ENCODE peak calls at places on chromosomes 6 and 20, in seven cellular contexts. B is EL; V is GM20000; O is small intestine; K is stimulated activated CD8-positive, alpha-beta memory T cell treated with anti-CD3 and anti-CD28 coated beads, Interleukin-15, amount 100 ng/mL, for 24 hours; Y is stimulated activated CD4-positive, alpha-beta T cell treated with anti-CD3 and anti-CD28 coated beads, Interleukin-4, amount 100 ng/mL, for 48 hours; X is anterior cingulate cortex. E is an unnamed sample.
A peak's percentile ranks its signal among the peaks of the same experiment; 100 is the strongest.

GRCh38 chr6:98835149-98836024 is 1.0 kb downstream of the POU3F2 start:
- DNase-seq in B (no peak), V (no peak), O (no peak), K (no peak), Y (no peak), X (no peak), E (no peak)

GRCh38 chr6:126063512-126064146 is 77.3 kb downstream of the TRMT11 start:
- DNase-seq in B (peak; percentile 23), V (no peak), O (no peak), K (no peak), Y (no peak), X (no peak), E (no peak)

GRCh38 chr6:20182926-20183521 is 29.2 kb downstream of the MBOAT1 start:
- DNase-seq in B (no peak), V (no peak), O (peak; percentile 94), K (no peak), Y (no peak), X (no peak), E (no peak)

GRCh38 chr20:24720957-24721356 is 228.1 kb upstream of the CST7 start:
- DNase-seq in B (no peak), V (no peak), O (no peak), K (no peak), Y (no peak), X (no peak), E (no peak)

GRCh38 chr6:146990284-146990683 is 213.9 kb upstream of the STXBP5 start:
- DNase-seq in B (peak; percentile 78), V (no peak), O (no peak), K (no peak), Y (no peak), X (no peak), E (no peak)

GRCh38 chr6:89494131-89494793 is 61.3 kb downstream of the ANKRD6 start:
- DNase-seq in B (no peak), V (peak; percentile 13), O (no peak), K (no peak), Y (no peak), X (no peak), E (peak; percentile 32)

GRCh38 chr6:84776392-84776791 is 12.0 kb upstream of the TBX18 start:
- DNase-seq in B (no peak), V (no peak), O (no peak), K (no peak), Y (no peak), X (no peak), E (no peak)

GRCh38 chr6:161242113-161242512 is 31.7 kb downstream of the AGPAT4 start:
- DNase-seq in B (no peak), V (no peak), O (no peak), K (no peak), Y (no peak), X (no peak), E (no peak)

GRCh38 chr20:35295674-35296073 is 3.4 kb upstream of the FAM83C start:
- DNase-seq in B (no peak), V (no peak), O (no peak), K (no peak), Y (no peak), X (no peak), E (no peak)

GRCh38 chr6:161564951-161565350 is 291.1 kb upstream of the AGPAT4 start:
- DNase-seq in B (no peak), V (no peak), O (no peak), K (no peak), Y (no peak), X (no peak), E (no peak)

GRCh38 chr6:47729457-47729856 is 31.1 kb downstream of the ADGRF4 start:
- DNase-seq in B (no peak), V (no peak), O (no peak), K (no peak), Y (no peak), X (no peak), E (no peak)

GRCh38 chr6:28867078-28867414 is 56.7 kb downstream of the TRIM27 start:
- DNase-seq in B (no peak), V (peak; percentile 43), O (peak; percentile 22), K (no peak), Y (no peak), X (no peak), E (no peak)

GRCh38 chr6:24415753-24416152 is 13.0 kb downstream of the MRS2 start:
- DNase-seq in B (no peak), V (no peak), O (no peak), K (no peak), Y (no peak), X (no peak), E (no peak)

GRCh38 chr6:25419879-25420278 is 140.7 kb downstream of the CARMIL1 start:
- DNase-seq in B (no peak), V (no peak), O (no peak), K (no peak), Y (no peak), X (no peak), E (no peak)

GRCh38 chr20:51346686-51347485 is 195.6 kb downstream of the NFATC2 start:
- DNase-seq in B (peak; percentile 84), V (no peak), O (no peak), K (no peak), Y (no peak), X (no peak), E (no peak)

GRCh38 chr6:112291161-112291762 is 36.9 kb upstream of the LAMA4 start:
- DNase-seq in B (no peak), V (no peak), O (no peak), K (no peak), Y (no peak), X (no peak), E (no peak)

GRCh38 chr6:138403801-138404665 is at the start of gene HEBP2:
- DNase-seq in B (peak; percentile 84), V (peak; percentile 98), O (peak; percentile 96), K (peak; percentile 66), Y (peak; percentile 91), X (peak; percentile 53), E (peak; percentile 91)

GRCh38 chr6:147759088-147759487 is 250.6 kb downstream of the SAMD5 start:
- DNase-seq in B (no peak), V (no peak), O (no peak), K (no peak), Y (no peak), X (no peak), E (no peak)

GRCh38 chr20:39812116-39812515 is 850.0 kb downstream of the DHX35 start:
- DNase-seq in B (no peak), V (no peak), O (no peak), K (no peak), Y (no peak), X (no peak), E (no peak)

GRCh38 chr20:44204156-44204831 is 6.3 kb downstream of the OSER1 start:
- DNase-seq in B (peak; percentile 92), V (no peak), O (peak; percentile 57), K (no peak), Y (no peak), X (no peak), E (no peak)

GRCh38 chr6:43847741-43848630 is 78.0 kb downstream of the VEGFA start:
- DNase-seq in B (peak; percentile 37), V (no peak), O (no peak), K (no peak), Y (no peak), X (no peak), E (no peak)

GRCh38 chr20:49481116-49481515 is 1.4 kb downstream of the KCNB1 start:
- DNase-seq in B (no peak), V (no peak), O (no peak), K (no peak), Y (no peak), X (no peak), E (no peak)

GRCh38 chr6:127737009-127737486 is 160.1 kb downstream of the C6orf58 start:
- DNase-seq in B (peak; percentile 72), V (peak; percentile 26), O (peak; percentile 74), K (no peak), Y (no peak), X (peak; percentile 1), E (peak; percentile 13)

GRCh38 chr20:40714109-40714508 is 25.1 kb upstream of the MAFB start:
- DNase-seq in B (no peak), V (no peak), O (no peak), K (no peak), Y (no peak), X (no peak), E (no peak)

GRCh38 chr20:17863577-17864292 is 104.9 kb downstream of the SNX5 start:
- DNase-seq in B (no peak), V (no peak), O (peak; percentile 97), K (no peak), Y (no peak), X (no peak), E (no peak)